ENCODE peak calls at places on chromosomes 5 and 9, in four cellular contexts. I is OCI-LY7, T is A549, M is NCI-H226. L is an unnamed sample.
A peak's percentile ranks its signal among the peaks of the same experiment; 100 is the strongest.

GRCh38 chr9:96133296-96134010 is 168.5 kb downstream of the HSD17B3 start:
- DNase-seq in I (no peak), T (no peak), M (no peak), L (no peak)

GRCh38 chr5:34500236-34500836 is 155.8 kb upstream of the RAI14 start:
- DNase-seq in I (no peak), T (no peak), M (no peak), L (no peak)

GRCh38 chr9:92961627-92962302 is 14.4 kb downstream of the FGD3 start:
- DNase-seq in I (peak; percentile 10), T (no peak), M (no peak), L (no peak)

GRCh38 chr5:23302438-23302837 is 205.0 kb upstream of the PRDM9 start:
- DNase-seq in I (no peak), T (no peak), M (no peak), L (no peak)

GRCh38 chr5:95861221-95861857 is 38.8 kb upstream of the GLRX start:
- DNase-seq in I (peak; percentile 20), T (peak; percentile 78), M (peak; percentile 76), L (no peak)

GRCh38 chr9:37011530-37011929 is 22.5 kb downstream of the PAX5 start:
- DNase-seq in I (peak; percentile 37), T (no peak), M (no peak), L (no peak)

GRCh38 chr9:133044661-133045060 is 13.9 kb downstream of the GTF3C5 start:
- DNase-seq in I (no peak), T (no peak), M (no peak), L (no peak)

GRCh38 chr5:17910318-17910717 is 276.1 kb downstream of the TAF11L14 start:
- DNase-seq in I (no peak), T (peak; percentile 10), M (no peak), L (no peak)

GRCh38 chr5:42680035-42680434 is 76.6 kb upstream of the CCDC152 start:
- DNase-seq in I (no peak), T (no peak), M (no peak), L (no peak)

GRCh38 chr5:135452366-135453030 is 347 bp upstream of the TIFAB start:
- DNase-seq in I (no peak), T (no peak), M (no peak), L (no peak)

GRCh38 chr5:31149072-31149471 is 44.4 kb upstream of the CDH6 start:
- DNase-seq in I (no peak), T (no peak), M (no peak), L (no peak)

GRCh38 chr5:163578652-163579051 is 73.2 kb downstream of the MAT2B start:
- DNase-seq in I (no peak), T (no peak), M (no peak), L (no peak)

GRCh38 chr5:72452515-72453259 is 54.5 kb downstream of the ZNF366 start:
- DNase-seq in I (no peak), T (peak; percentile 79), M (peak; percentile 77), L (no peak)